ENCODE peak calls at places on chromosomes 12 and 14, in four cellular contexts. L is iPS-NIHi11, X is foreskin keratinocyte, I is Ammon's horn. A is an unnamed sample.

GRCh38 chr12:45214739-45215418 is 1.0 kb upstream of the ANO6 start:
- DNase-seq in L (no peak), X (no peak), I (no peak), A (no peak)

GRCh38 chr12:109115758-109116610 is at the start of gene ACACB:
- DNase-seq in L (no peak), X (no peak), I (peak), A (peak)

GRCh38 chr12:71439613-71440392 is at the start of gene LGR5:
- DNase-seq in X (no peak), I (peak), L (peak), A (no peak)

GRCh38 chr14:71488703-71489141 is 443.5 kb upstream of the RGS6 start:
- DNase-seq in L (no peak), I (no peak), X (no peak), A (no peak)

GRCh38 chr14:79831198-79831890 is 380.0 kb downstream of the DIO2 start:
- DNase-seq in L (no peak), I (peak), X (no peak), A (no peak)

GRCh38 chr12:39199371-39199770 is 243.5 kb downstream of the KIF21A start:
- DNase-seq in X (no peak), I (no peak), L (no peak), A (no peak)

GRCh38 chr14:93263416-93263815 is 56.4 kb downstream of the UBR7 start:
- DNase-seq in I (no peak), L (no peak), X (no peak), A (no peak)

GRCh38 chr12:130337476-130338303 is at the start of gene PIWIL1:
- DNase-seq in X (no peak), I (no peak), L (peak), A (no peak)

GRCh38 chr14:22469541-22470303 is 119.3 kb downstream of the DAD1 start:
- DNase-seq in L (no peak), X (no peak), I (peak), A (no peak)

GRCh38 chr12:102652645-102653313 is 172.4 kb upstream of the IGF1 start:
- DNase-seq in I (no peak), L (no peak), X (no peak), A (no peak)

GRCh38 chr12:57243521-57244305 is 7.3 kb downstream of the STAC3 start:
- DNase-seq in L (peak), I (peak), X (peak), A (peak)

GRCh38 chr12:4134434-4134762 is 139.2 kb upstream of the CCND2 start:
- DNase-seq in I (no peak), L (peak), X (no peak), A (no peak)

GRCh38 chr12:85394809-85395208 is 114.8 kb downstream of the ALX1 start:
- DNase-seq in L (no peak), X (no peak), I (no peak), A (no peak)

GRCh38 chr12:68331500-68331868 is 678 bp downstream of the MDM1 start:
- DNase-seq in L (no peak), X (no peak), I (no peak), A (no peak)

GRCh38 chr14:100027771-100028490 is 37.3 kb upstream of the EVL start:
- DNase-seq in X (no peak), L (no peak), I (no peak), A (no peak)

GRCh38 chr12:98595152-98595988 is 1.9 kb downstream of the SLC25A3 start:
- DNase-seq in L (no peak), X (no peak), I (no peak), A (no peak)

GRCh38 chr12:94875525-94875924 is 128.0 kb downstream of the NDUFA12 start:
- DNase-seq in L (peak), X (peak), I (peak), A (no peak)

GRCh38 chr12:124520258-124520657 is 47.2 kb downstream of the NCOR2 start:
- DNase-seq in I (no peak), X (no peak), L (no peak), A (peak)

GRCh38 chr12:50933459-50934124 is 18.8 kb upstream of the HIGD1C start:
- DNase-seq in L (no peak), I (no peak), X (no peak), A (no peak)

GRCh38 chr12:34377243-34378035 is 355.1 kb downstream of the ALG10 start:
- DNase-seq in X (no peak), L (no peak), I (no peak), A (no peak)

GRCh38 chr14:31439554-31439953 is 17.8 kb downstream of the DTD2 start:
- DNase-seq in L (no peak), X (no peak), I (peak), A (no peak)

GRCh38 chr12:46944771-46945170 is 119.0 kb upstream of the SLC38A4 start:
- DNase-seq in L (no peak), I (no peak), X (no peak), A (no peak)

GRCh38 chr14:69559581-69560011 is 15.1 kb downstream of the CCDC177 start:
- DNase-seq in I (peak), X (no peak), L (no peak), A (no peak)

GRCh38 chr12:22759769-22760674 is 135.1 kb downstream of the ETNK1 start:
- DNase-seq in I (no peak), X (no peak), L (no peak), A (no peak)

GRCh38 chr12:11830298-11830937 is 180.9 kb downstream of the ETV6 start:
- DNase-seq in L (no peak), X (peak), I (no peak), A (no peak)

A was measured in left lobe of liver.